ENCODE peak calls at places on chromosome 7, in six cellular contexts. W is GM23338, P is MM.1S, L is fibroblast of lung, D is fibroblast of mammary gland, O is AG04449. M is an unnamed sample.
A peak's percentile ranks its signal among the peaks of the same experiment; 100 is the strongest.

GRCh38 chr7:73983437-73984164 is 44.4 kb upstream of the ELN start:
- DNase-seq in W (no peak), P (no peak), L (no peak), D (no peak), O (no peak), M (no peak)

GRCh38 chr7:43362652-43363428 is 220.1 kb upstream of the STK17A start:
- DNase-seq in W (no peak), P (no peak), L (peak; percentile 79), D (peak; percentile 79), O (no peak), M (peak; percentile 45)

GRCh38 chr7:94087664-94088352 is 83.7 kb upstream of the BET1 start:
- DNase-seq in W (peak; percentile 86), P (peak; percentile 83), L (peak; percentile 84), D (peak; percentile 86), O (peak; percentile 23), M (peak; percentile 87)

GRCh38 chr7:111006691-111007090 is 84.2 kb upstream of the LRRN3 start:
- DNase-seq in W (no peak), P (no peak), L (no peak), D (no peak), O (peak; percentile 53), M (no peak)

GRCh38 chr7:234041-234711 is 41.8 kb downstream of the FAM20C start:
- DNase-seq in W (no peak), P (no peak), L (peak; percentile 23), D (no peak), O (no peak), M (peak; percentile 70)

GRCh38 chr7:134755422-134756022 is 23.9 kb upstream of the CALD1 start:
- DNase-seq in W (no peak), P (no peak), L (peak; percentile 58), D (peak; percentile 47), O (no peak), M (peak; percentile 58)

GRCh38 chr7:80147543-80148376 is 13.1 kb downstream of the GNAI1 start:
- DNase-seq in W (no peak), P (no peak), L (peak; percentile 93), D (peak; percentile 93), O (peak; percentile 89), M (peak; percentile 87)

GRCh38 chr7:1725766-1726630 is 55.9 kb downstream of the ELFN1 start:
- DNase-seq in W (no peak), P (no peak), L (no peak), D (no peak), O (no peak), M (no peak)

GRCh38 chr7:82789883-82790609 is 346.5 kb upstream of the CACNA2D1 start:
- DNase-seq in W (no peak), P (no peak), L (peak; percentile 76), D (peak; percentile 41), O (peak; percentile 44), M (no peak)

GRCh38 chr7:40827217-40828085 is 692.6 kb downstream of the SUGCT start:
- DNase-seq in W (peak; percentile 16), P (no peak), L (no peak), D (peak; percentile 54), O (no peak), M (peak; percentile 16)

GRCh38 chr7:127768241-127768640 is 116.2 kb downstream of the SND1 start:
- DNase-seq in W (no peak), P (no peak), L (no peak), D (no peak), O (no peak), M (no peak)

GRCh38 chr7:43791665-43792064 is 33.2 kb downstream of the BLVRA start:
- DNase-seq in W (no peak), P (no peak), L (no peak), D (no peak), O (no peak), M (no peak)

GRCh38 chr7:17056491-17057142 is 174.8 kb upstream of the AGR3 start:
- DNase-seq in W (no peak), P (no peak), L (peak; percentile 59), D (peak; percentile 28), O (peak; percentile 5), M (peak; percentile 56)

GRCh38 chr7:36260481-36260880 is 107.4 kb downstream of the EEPD1 start:
- DNase-seq in W (no peak), P (no peak), L (no peak), D (no peak), O (no peak), M (no peak)

GRCh38 chr7:118590107-118590506 is 365.6 kb downstream of the ANKRD7 start:
- DNase-seq in W (peak; percentile 72), P (peak; percentile 49), L (no peak), D (no peak), O (no peak), M (peak; percentile 24)

GRCh38 chr7:37409456-37409855 is 39.2 kb downstream of the ELMO1 start:
- DNase-seq in W (no peak), P (no peak), L (no peak), D (no peak), O (no peak), M (no peak)

GRCh38 chr7:135159359-135160087 is 11.0 kb downstream of the CYREN start:
- DNase-seq in W (no peak), P (peak; percentile 14), L (no peak), D (peak; percentile 41), O (no peak), M (peak; percentile 32)

GRCh38 chr7:12031638-12032037 is 179.5 kb upstream of the TMEM106B start:
- DNase-seq in W (peak; percentile 72), P (peak; percentile 17), L (peak; percentile 41), D (peak; percentile 49), O (no peak), M (peak; percentile 38)

GRCh38 chr7:55571534-55572377 is 546 bp downstream of the VOPP1 start:
- DNase-seq in W (peak; percentile 75), P (peak; percentile 67), L (peak; percentile 32), D (peak; percentile 20), O (no peak), M (peak; percentile 63)

GRCh38 chr7:28419717-28420116 is 7.4 kb downstream of the CREB5 start:
- DNase-seq in W (no peak), P (no peak), L (peak; percentile 99), D (peak; percentile 99), O (peak; percentile 41), M (peak; percentile 81)

GRCh38 chr7:53602817-53603418 is 567.5 kb downstream of the POM121L12 start:
- DNase-seq in W (no peak), P (no peak), L (no peak), D (no peak), O (no peak), M (peak; percentile 6)

GRCh38 chr7:119733480-119733879 is 539.5 kb upstream of the KCND2 start:
- DNase-seq in W (no peak), P (no peak), L (peak; percentile 19), D (no peak), O (no peak), M (no peak)

GRCh38 chr7:155510975-155511595 is 35.3 kb downstream of the CNPY1 start:
- DNase-seq in W (peak; percentile 67), P (no peak), L (no peak), D (no peak), O (no peak), M (no peak)

GRCh38 chr7:155508372-155509024 is 37.9 kb downstream of the CNPY1 start:
- DNase-seq in W (no peak), P (no peak), L (no peak), D (no peak), O (no peak), M (no peak)

GRCh38 chr7:155509025-155509724 is 37.2 kb downstream of the CNPY1 start:
- DNase-seq in W (peak; percentile 71), P (no peak), L (no peak), D (no peak), O (no peak), M (no peak)

GRCh38 chr7:155511597-155511996 is 34.8 kb downstream of the CNPY1 start:
- DNase-seq in W (no peak), P (no peak), L (no peak), D (no peak), O (no peak), M (no peak)

GRCh38 chr7:155509725-155510551 is 36.4 kb downstream of the CNPY1 start:
- DNase-seq in W (peak; percentile 91), P (no peak), L (no peak), D (no peak), O (no peak), M (no peak)
- H3K4me3 ChIP-seq in W (peak overlapping the region; percentile 46), P (no peak overlapping the region), L (no peak overlapping the region), D (no peak overlapping the region), O (no peak overlapping the region), M (peak overlapping the region; percentile 18)

GRCh38 chr7:23206511-23206867 is 24.6 kb downstream of the NUP42 start:
- DNase-seq in W (no peak), P (no peak), L (peak; percentile 16), D (no peak), O (no peak), M (no peak)

GRCh38 chr7:23207029-23207428 is 25.2 kb downstream of the NUP42 start:
- DNase-seq in W (no peak), P (no peak), L (no peak), D (no peak), O (no peak), M (no peak)

GRCh38 chr7:23210502-23210901 is 28.7 kb downstream of the NUP42 start:
- DNase-seq in W (no peak), P (no peak), L (no peak), D (no peak), O (no peak), M (no peak)

GRCh38 chr7:23204241-23204640 is 22.4 kb downstream of the NUP42 start:
- DNase-seq in W (no peak), P (no peak), L (peak; percentile 11), D (no peak), O (no peak), M (peak; percentile 21)

GRCh38 chr7:23205861-23206510 is 24.1 kb downstream of the NUP42 start:
- DNase-seq in W (peak; percentile 68), P (no peak), L (no peak), D (no peak), O (no peak), M (no peak)
- H3K4me3 ChIP-seq in W (peak overlapping the region; percentile 64), P (no peak overlapping the region), L (no peak overlapping the region), D (no peak overlapping the region), O (no peak overlapping the region), M (no peak overlapping the region)

DNA sequence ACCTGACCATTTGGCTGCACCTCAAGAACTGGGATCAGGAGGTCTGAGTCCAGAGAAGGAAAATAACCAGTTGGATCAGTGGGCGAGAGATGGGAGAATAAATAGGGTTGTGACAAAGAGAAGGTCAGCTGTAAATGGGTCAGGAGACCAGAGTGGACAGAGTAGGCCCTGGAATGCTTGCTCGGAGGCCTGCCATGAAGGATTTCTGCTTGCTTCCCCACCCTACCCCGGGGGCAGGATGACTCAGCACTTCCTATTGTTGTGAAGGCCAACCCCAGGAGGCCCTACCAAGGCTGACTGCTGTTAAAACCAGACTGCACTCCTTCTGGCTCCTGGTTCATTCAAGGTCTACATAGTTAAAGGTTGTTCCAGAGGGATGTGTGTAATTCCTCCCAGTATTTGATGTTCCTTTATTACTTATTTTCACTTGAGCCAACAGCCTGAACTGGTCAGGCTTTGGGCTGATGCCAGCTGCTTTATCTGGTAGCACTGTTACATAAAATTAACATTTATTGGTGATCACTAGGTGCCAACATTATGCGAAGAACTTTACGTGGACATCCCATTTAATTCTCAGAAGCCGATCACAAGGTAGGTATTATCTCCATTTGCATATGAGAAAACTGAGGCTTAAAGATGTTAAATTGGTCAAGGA is 27.3 kb upstream of the IFRD1 start:
- DNase-seq in W (peak; percentile 78), P (no peak), L (peak; percentile 81), D (peak; percentile 92), O (peak; percentile 58), M (peak; percentile 70)
- H3K4me3 ChIP-seq in W (no peak overlapping the region), P (no peak overlapping the region), L (no peak overlapping the region), D (no peak overlapping the region), O (no peak overlapping the region), M (peak overlapping the region; percentile 39)

DNA sequence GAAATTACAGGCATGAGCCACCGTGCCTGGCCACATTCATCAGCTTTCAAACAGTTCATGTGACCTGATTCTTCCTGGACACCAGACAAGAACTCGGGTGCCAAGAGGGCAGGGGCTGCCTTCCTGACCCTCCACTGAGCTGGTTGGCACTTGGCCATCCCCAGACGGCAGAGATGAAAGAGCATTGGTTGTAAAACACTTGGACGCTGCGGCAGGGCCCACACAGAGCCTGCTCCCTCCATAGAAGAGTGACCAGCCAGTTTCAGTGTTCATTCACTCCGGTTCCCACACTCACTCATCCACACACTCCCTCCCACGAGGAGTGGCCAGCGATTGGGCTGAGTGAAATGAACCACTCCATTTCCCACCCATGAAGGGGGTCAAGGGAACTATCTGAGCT is 112.3 kb downstream of the ITGB8 start:
- DNase-seq in W (no peak), P (no peak), L (no peak), D (no peak), O (no peak), M (no peak)
- H3K4me3 ChIP-seq in W (no peak overlapping the region), P (no peak overlapping the region), L (no peak overlapping the region), D (no peak overlapping the region), O (no peak overlapping the region), M (no peak overlapping the region)

M was measured in mesenchymal stem cell.